ENCODE peak calls at places on chromosome 10, in eight cellular contexts. J is hepatocyte; R is SJSA1; W is psoas muscle; Q is heart left ventricle; M is right lobe of liver; K is neuronal stem cell; D is CD4-positive, CD25-positive, alpha-beta regulatory T cell. O is an unnamed sample.

GRCh38 chr10:19847321-19847720 is 31.1 kb downstream of the PLXDC2 start:
- DNase-seq in J (peak; percentile 22), R (no peak), W (no peak), Q (no peak), M (no peak), K (no peak), D (no peak), O (no peak)

GRCh38 chr10:11598749-11599396 is 12.6 kb downstream of the USP6NL start:
- DNase-seq in J (no peak), R (no peak), W (no peak), Q (no peak), M (no peak), K (no peak), D (no peak), O (no peak)

GRCh38 chr10:2760736-2761135 is 306.6 kb upstream of the PFKP start:
- DNase-seq in J (no peak), R (no peak), W (no peak), Q (no peak), M (no peak), K (no peak), D (no peak), O (no peak)

GRCh38 chr10:109427421-109427820 is 495.9 kb downstream of the XPNPEP1 start:
- DNase-seq in J (peak; percentile 27), R (peak; percentile 9), W (no peak), Q (no peak), M (no peak), K (no peak), D (no peak), O (no peak)

GRCh38 chr10:109205929-109206585 is 717.3 kb downstream of the XPNPEP1 start:
- DNase-seq in J (peak; percentile 49), R (peak; percentile 76), W (no peak), Q (no peak), M (no peak), K (no peak), D (no peak), O (no peak)

GRCh38 chr10:27440021-27440420 is 64.1 kb upstream of the RAB18 start:
- DNase-seq in J (no peak), R (no peak), W (no peak), Q (no peak), M (no peak), K (no peak), D (no peak), O (no peak)

GRCh38 chr10:1612910-1613309 is 124.4 kb downstream of the ADARB2 start:
- DNase-seq in J (no peak), R (no peak), W (no peak), Q (no peak), M (no peak), K (no peak), D (no peak), O (no peak)

GRCh38 chr10:90865400-90865799 is 6.4 kb upstream of the RPP30 start:
- DNase-seq in J (peak; percentile 21), R (no peak), W (no peak), Q (no peak), M (no peak), K (no peak), D (no peak), O (no peak)

GRCh38 chr10:133442191-133442966 is 11.4 kb upstream of the SCART1 start:
- DNase-seq in J (peak; percentile 3), R (no peak), W (peak; percentile 11), Q (no peak), M (no peak), K (no peak), D (no peak), O (peak; percentile 62)

GRCh38 chr10:14904316-14904732 is 25.7 kb downstream of the SUV39H2 start:
- DNase-seq in J (peak; percentile 41), R (peak; percentile 18), W (no peak), Q (no peak), M (no peak), K (no peak), D (no peak), O (no peak)

GRCh38 chr10:33612551-33612950 is 278.1 kb upstream of the NRP1 start:
- DNase-seq in J (peak; percentile 28), R (peak; percentile 26), W (no peak), Q (no peak), M (no peak), K (no peak), D (no peak), O (no peak)

GRCh38 chr10:68550747-68551411 is 9.3 kb upstream of the TET1 start:
- DNase-seq in J (peak; percentile 76), R (peak; percentile 86), W (no peak), Q (peak; percentile 43), M (no peak), K (peak; percentile 73), D (peak; percentile 11), O (no peak)

GRCh38 chr10:92544296-92544695 is 29.6 kb downstream of the IDE start:
- DNase-seq in J (no peak), R (peak; percentile 26), W (no peak), Q (no peak), M (no peak), K (no peak), D (no peak), O (no peak)

GRCh38 chr10:67306588-67307205 is 380.9 kb downstream of the LRRTM3 start:
- DNase-seq in J (peak; percentile 40), R (peak; percentile 5), W (no peak), Q (no peak), M (no peak), K (peak; percentile 8), D (no peak), O (no peak)

GRCh38 chr10:12097791-12098190 is 29.0 kb downstream of the DHTKD1 start:
- DNase-seq in J (peak; percentile 25), R (no peak), W (no peak), Q (no peak), M (no peak), K (no peak), D (no peak), O (no peak)

GRCh38 chr10:31700222-31700621 is 228.4 kb downstream of the ARHGAP12 start:
- DNase-seq in J (no peak), R (peak; percentile 64), W (no peak), Q (no peak), M (peak; percentile 33), K (no peak), D (no peak), O (no peak)

GRCh38 chr10:77524300-77524711 is 113.3 kb downstream of the KCNMA1 start:
- DNase-seq in J (no peak), R (peak; percentile 95), W (no peak), Q (no peak), M (no peak), K (no peak), D (no peak), O (no peak)

GRCh38 chr10:34298371-34298818 is 516.7 kb downstream of the PARD3 start:
- DNase-seq in J (no peak), R (no peak), W (no peak), Q (no peak), M (no peak), K (no peak), D (no peak), O (no peak)

GRCh38 chr10:72283131-72283530 is 9.4 kb downstream of the DDIT4 start:
- DNase-seq in J (no peak), R (no peak), W (no peak), Q (no peak), M (no peak), K (no peak), D (no peak), O (no peak)

GRCh38 chr10:19824397-19825342 is 8.4 kb downstream of the PLXDC2 start:
- DNase-seq in J (no peak), R (no peak), W (no peak), Q (no peak), M (no peak), K (no peak), D (no peak), O (no peak)

GRCh38 chr10:15652757-15653156 is 67.0 kb downstream of the ITGA8 start:
- DNase-seq in J (no peak), R (no peak), W (no peak), Q (no peak), M (no peak), K (no peak), D (no peak), O (no peak)

GRCh38 chr10:103552856-103553742 is 59.6 kb downstream of the NEURL1 start:
- DNase-seq in J (no peak), R (no peak), W (no peak), Q (no peak), M (no peak), K (no peak), D (no peak), O (no peak)
- H3K4me1 ChIP-seq in J (peaks cover 21% of the 10 kb centered on the region), R (peaks cover 13% of the 10 kb centered on the region), W (peaks cover 39% of the 10 kb centered on the region), Q (no peaks in the 10 kb centered on the region), M (no peaks in the 10 kb centered on the region), K (peaks cover 10% of the 10 kb centered on the region), D (no peaks in the 10 kb centered on the region), O (peaks cover 23% of the 10 kb centered on the region)

DNA sequence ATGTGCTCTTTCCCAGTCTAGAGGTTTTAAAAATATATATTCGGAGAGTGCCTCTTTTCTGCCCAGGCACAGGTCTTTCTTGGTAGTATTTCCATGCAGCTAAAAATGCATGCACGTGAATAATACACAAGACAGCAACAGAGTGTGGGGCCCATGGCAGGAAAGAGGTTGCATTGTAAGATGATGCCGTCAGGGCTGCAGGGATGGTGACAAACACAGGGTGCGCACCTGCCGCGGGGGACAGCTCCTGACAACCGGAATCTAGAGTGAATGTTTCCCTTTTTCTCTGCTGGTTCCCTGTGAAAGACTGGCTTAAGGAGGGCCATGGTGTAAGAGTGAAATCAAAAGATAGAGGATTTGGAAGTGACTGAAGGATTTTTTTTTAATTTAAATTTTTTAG is 105.2 kb upstream of the BTBD16 start:
- DNase-seq in J (no peak), R (no peak), W (no peak), Q (no peak), M (no peak), K (no peak), D (no peak), O (no peak)
- H3K27me3 ChIP-seq in J (no peaks in the 10 kb centered on the region), R (no peaks in the 10 kb centered on the region), W (no peaks in the 10 kb centered on the region), Q (no peaks in the 10 kb centered on the region), M (no peaks in the 10 kb centered on the region), K (no peaks in the 10 kb centered on the region), D (peaks cover 21% of the 10 kb centered on the region), O (no peaks in the 10 kb centered on the region)

GRCh38 chr10:103678104-103678526 is 177.3 kb downstream of the SH3PXD2A start:
- DNase-seq in J (peak; percentile 94), R (peak; percentile 90), W (peak; percentile 79), Q (peak; percentile 86), M (peak; percentile 76), K (no peak), D (peak; percentile 92), O (no peak)
- H3K27ac ChIP-seq in J (peak overlapping the region; percentile 97), R (peak overlapping the region; percentile 81), W (peak overlapping the region; percentile 30), Q (peak overlapping the region; percentile 76), M (peak overlapping the region; percentile 24), K (no peak overlapping the region), D (peak overlapping the region; percentile 90), O (peak overlapping the region; percentile 66)

GRCh38 chr10:8063935-8064334 is 9.4 kb downstream of the GATA3 start:
- DNase-seq in J (no peak), R (no peak), W (no peak), Q (no peak), M (no peak), K (no peak), D (no peak), O (no peak)

GRCh38 chr10:8061274-8062211 is 7.1 kb downstream of the GATA3 start:
- DNase-seq in J (no peak), R (no peak), W (no peak), Q (no peak), M (no peak), K (peak; percentile 26), D (peak; percentile 32), O (no peak)

GRCh38 chr10:8064436-8064835 is 9.9 kb downstream of the GATA3 start:
- DNase-seq in J (no peak), R (no peak), W (no peak), Q (no peak), M (no peak), K (no peak), D (no peak), O (no peak)

GRCh38 chr10:8065651-8066050 is 11.2 kb downstream of the GATA3 start:
- DNase-seq in J (no peak), R (no peak), W (no peak), Q (no peak), M (no peak), K (no peak), D (no peak), O (no peak)

GRCh38 chr10:8063128-8063908 is 8.8 kb downstream of the GATA3 start:
- DNase-seq in J (no peak), R (no peak), W (no peak), Q (no peak), M (no peak), K (no peak), D (no peak), O (no peak)
- H3K4me1 ChIP-seq in J (peaks cover 11% of the 10 kb centered on the region), R (peaks cover 6% of the 10 kb centered on the region), W (no peaks in the 10 kb centered on the region), Q (no peaks in the 10 kb centered on the region), M (no peaks in the 10 kb centered on the region), K (no peaks in the 10 kb centered on the region), D (peaks cover 98% of the 10 kb centered on the region), O (peaks cover 14% of the 10 kb centered on the region)

O was measured in esophagus muscularis mucosa.